ENCODE peak calls at places on chromosome 9, in eight cellular contexts. B is T follicular helper cell, K is amygdala, W is cardiac muscle cell, Q is amniotic stem cell, D is AML-193, S is stromal cell of bone marrow, A is posterior cingulate gyrus. R is an unnamed sample.

GRCh38 chr9:8660383-8660782 is 860.8 kb upstream of the DMAC1 start:
- DNase-seq in K (no peak), W (peak), D (peak), B (no peak), S (peak), A (peak), Q (no peak), R (peak)

GRCh38 chr9:38362912-38363588 is 29.5 kb upstream of the ALDH1B1 start:
- DNase-seq in A (peak), S (peak), K (no peak), D (no peak), Q (peak), W (peak), B (no peak), R (peak)

GRCh38 chr9:86322973-86323644 is 31.1 kb downstream of the TUT7 start:
- DNase-seq in B (no peak), D (no peak), S (peak), A (no peak), Q (no peak), W (peak), K (no peak), R (no peak)

GRCh38 chr9:3237121-3237520 is 288.7 kb downstream of the RFX3 start:
- DNase-seq in Q (no peak), B (no peak), W (no peak), S (no peak), D (no peak), A (no peak), K (no peak), R (no peak)

GRCh38 chr9:18893491-18893890 is 139.5 kb downstream of the SAXO1 start:
- DNase-seq in A (no peak), W (no peak), K (no peak), Q (no peak), S (no peak), D (no peak), B (no peak), R (no peak)

GRCh38 chr9:76618762-76619161 is 145.5 kb upstream of the PCA3 start:
- DNase-seq in W (peak), Q (no peak), A (no peak), S (peak), K (no peak), D (no peak), B (no peak), R (no peak)

GRCh38 chr9:106860731-106861584 is 2.0 kb upstream of the ZNF462 start:
- DNase-seq in W (peak), Q (no peak), D (no peak), A (peak), K (no peak), B (no peak), S (no peak), R (peak)

GRCh38 chr9:131111186-131111853 is 14.1 kb upstream of the NUP214 start:
- DNase-seq in K (no peak), B (no peak), Q (no peak), S (no peak), A (no peak), D (no peak), W (no peak), R (no peak)

GRCh38 chr9:127776919-127777280 is 1.6 kb downstream of the SH2D3C start:
- DNase-seq in S (no peak), D (no peak), K (no peak), B (no peak), A (no peak), W (no peak), Q (no peak), R (no peak)

GRCh38 chr9:36997414-36997813 is 36.7 kb downstream of the PAX5 start:
- DNase-seq in W (peak), K (no peak), B (no peak), Q (no peak), S (no peak), D (no peak), A (no peak), R (no peak)

GRCh38 chr9:24625097-24625496 is 79.4 kb upstream of the IZUMO3 start:
- DNase-seq in D (no peak), K (no peak), A (no peak), S (no peak), W (no peak), Q (no peak), B (no peak), R (no peak)

GRCh38 chr9:100082786-100083185 is 16.0 kb downstream of the ERP44 start:
- DNase-seq in Q (no peak), S (peak), B (no peak), D (no peak), A (no peak), K (no peak), W (peak), R (no peak)

GRCh38 chr9:16344343-16344742 is 526.1 kb downstream of the BNC2 start:
- DNase-seq in S (peak), K (no peak), W (peak), Q (peak), A (no peak), D (no peak), B (no peak), R (no peak)

GRCh38 chr9:109817846-109818472 is 38.0 kb downstream of the PALM2AKAP2 start:
- DNase-seq in B (no peak), K (no peak), W (peak), Q (peak), S (peak), A (peak), D (peak), R (peak)

GRCh38 chr9:11973511-11973910 is 719.7 kb upstream of the TYRP1 start:
- DNase-seq in S (no peak), A (no peak), Q (no peak), W (no peak), K (no peak), B (no peak), D (no peak), R (no peak)

GRCh38 chr9:106921341-106921899 is 58.5 kb downstream of the ZNF462 start:
- DNase-seq in K (no peak), B (no peak), A (peak), W (peak), Q (no peak), S (no peak), D (no peak), R (no peak)